ENCODE peak calls at places on chromosomes 12 and 14, in five cellular contexts. L is uterus, Y is ovary, K is body of pancreas, H is heart left ventricle. T is an unnamed sample.

GRCh38 chr12:91980345-91980744 is 165.3 kb downstream of the BTG1 start:
- DNase-seq in L (peak; percentile 26), H (no peak), K (no peak), Y (no peak), T (no peak)

GRCh38 chr12:9687228-9687627 is 17.7 kb downstream of the CLEC2D start:
- DNase-seq in L (no peak), Y (no peak), H (no peak), K (no peak), T (no peak)

GRCh38 chr12:13071305-13072280 is 27.4 kb downstream of the FAM234B start:
- DNase-seq in H (no peak), Y (no peak), L (no peak), K (no peak), T (no peak)

GRCh38 chr12:125286005-125286727 is 220.9 kb downstream of the AACS start:
- DNase-seq in Y (no peak), H (no peak), K (no peak), L (no peak), T (no peak)

GRCh38 chr14:48690349-48690748 is 895.8 kb downstream of the RPS29 start:
- DNase-seq in H (no peak), K (no peak), Y (no peak), L (no peak), T (no peak)

GRCh38 chr14:64289571-64289970 is 4.6 kb downstream of the ESR2 start:
- DNase-seq in K (no peak), L (no peak), H (no peak), Y (no peak), T (no peak)

GRCh38 chr12:26830783-26831601 is 2.0 kb downstream of the ITPR2 start:
- DNase-seq in K (peak; percentile 26), L (no peak), Y (no peak), H (no peak), T (peak; percentile 20)

GRCh38 chr14:27256805-27257204 is 659.0 kb upstream of the NOVA1 start:
- DNase-seq in K (no peak), Y (no peak), L (no peak), H (no peak), T (no peak)

GRCh38 chr14:37721976-37722659 is 126.7 kb downstream of the TTC6 start:
- DNase-seq in K (no peak), H (no peak), L (no peak), Y (no peak), T (no peak)

GRCh38 chr12:1844223-1844622 is 23.9 kb downstream of the LRTM2 start:
- DNase-seq in L (no peak), K (peak; percentile 5), H (no peak), Y (no peak), T (no peak)

GRCh38 chr12:131007031-131007793 is 53.5 kb downstream of the ADGRD1 start:
- DNase-seq in K (no peak), H (peak; percentile 86), Y (peak; percentile 71), L (peak; percentile 36), T (no peak)

GRCh38 chr14:55707365-55707804 is 127.4 kb downstream of the KTN1 start:
- DNase-seq in K (no peak), Y (no peak), H (no peak), L (no peak), T (peak; percentile 44)

GRCh38 chr12:53530920-53531319 is 23.6 kb upstream of the NPFF start:
- DNase-seq in K (no peak), Y (no peak), H (no peak), L (no peak), T (no peak)

GRCh38 chr14:97149775-97150174 is 352.6 kb downstream of the VRK1 start:
- DNase-seq in L (no peak), K (no peak), H (no peak), Y (no peak), T (no peak)

GRCh38 chr12:51953925-51954324 is 2.4 kb downstream of the ACVR1B start:
- DNase-seq in L (no peak), K (no peak), Y (no peak), H (no peak), T (no peak)

GRCh38 chr14:62800577-62800976 is 244.7 kb downstream of the KCNH5 start:
- DNase-seq in K (no peak), L (no peak), Y (no peak), H (no peak), T (no peak)

GRCh38 chr12:77940566-77940965 is 109.9 kb downstream of the NAV3 start:
- DNase-seq in H (no peak), K (no peak), L (no peak), Y (no peak), T (no peak)

DNA sequence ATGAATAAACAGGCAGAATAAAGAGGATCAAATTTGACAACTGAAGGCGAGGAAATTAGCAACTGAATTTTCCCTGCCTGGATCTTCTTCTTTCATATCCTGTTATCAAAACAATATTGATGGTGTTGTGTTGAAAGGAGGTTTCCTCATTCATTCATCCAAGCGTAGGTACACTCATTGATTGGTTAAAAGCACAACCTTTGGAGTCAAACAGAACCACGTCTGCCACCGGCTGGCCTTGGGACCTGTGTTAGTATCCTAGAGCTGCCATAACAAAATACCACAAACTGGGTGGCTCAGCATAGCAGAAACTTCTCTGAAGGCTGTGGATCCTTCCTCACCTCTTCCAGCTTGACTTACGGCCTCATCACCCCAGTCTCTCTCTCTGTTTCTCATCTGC is 268.6 kb upstream of the PWP1 start:
- DNase-seq in H (no peak), K (no peak), Y (no peak), L (no peak), T (no peak)
- TF ChIP-seq POLR2A in H (no peak), K (no peak), Y (no peak), L (no peak), T (no peak)

DNA sequence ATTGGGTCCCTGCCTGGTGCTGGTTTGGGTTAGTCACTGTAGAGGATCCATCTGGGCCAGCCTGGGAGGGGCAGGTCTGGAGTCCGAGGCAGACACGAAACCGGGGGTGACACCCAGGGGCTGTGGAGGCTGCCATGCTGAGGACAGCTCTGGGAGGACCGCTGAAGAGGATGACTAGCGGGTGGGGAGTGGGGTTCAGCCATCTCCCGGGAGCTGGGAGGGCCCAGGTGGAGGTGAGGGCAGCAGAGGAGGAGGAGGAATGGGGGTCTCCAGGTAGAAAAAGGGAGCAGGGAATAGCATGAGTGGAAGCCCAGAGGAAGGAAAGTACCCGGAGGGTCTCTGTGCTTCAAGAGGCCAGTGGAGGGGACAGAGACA is 4.0 kb upstream of the DIO3 start:
- DNase-seq in H (no peak), L (no peak), K (no peak), Y (no peak), T (no peak)
- TF ChIP-seq POLR2A in H (no peak), L (no peak), K (no peak), Y (no peak), T (no peak)

GRCh38 chr12:6165418-6165817 is 34.8 kb upstream of the CD9 start:
- DNase-seq in H (no peak), K (no peak), L (no peak), Y (no peak), T (no peak)

GRCh38 chr12:6166808-6167207 is 33.4 kb upstream of the CD9 start:
- DNase-seq in K (no peak), L (no peak), H (no peak), Y (no peak), T (no peak)

GRCh38 chr12:6169107-6169440 is 31.1 kb upstream of the CD9 start:
- DNase-seq in K (no peak), H (no peak), L (no peak), Y (peak; percentile 19), T (no peak)

GRCh38 chr12:6171409-6172015 is 28.7 kb upstream of the CD9 start:
- DNase-seq in Y (peak; percentile 45), L (peak; percentile 74), K (peak; percentile 31), H (peak; percentile 76), T (no peak)

DNA sequence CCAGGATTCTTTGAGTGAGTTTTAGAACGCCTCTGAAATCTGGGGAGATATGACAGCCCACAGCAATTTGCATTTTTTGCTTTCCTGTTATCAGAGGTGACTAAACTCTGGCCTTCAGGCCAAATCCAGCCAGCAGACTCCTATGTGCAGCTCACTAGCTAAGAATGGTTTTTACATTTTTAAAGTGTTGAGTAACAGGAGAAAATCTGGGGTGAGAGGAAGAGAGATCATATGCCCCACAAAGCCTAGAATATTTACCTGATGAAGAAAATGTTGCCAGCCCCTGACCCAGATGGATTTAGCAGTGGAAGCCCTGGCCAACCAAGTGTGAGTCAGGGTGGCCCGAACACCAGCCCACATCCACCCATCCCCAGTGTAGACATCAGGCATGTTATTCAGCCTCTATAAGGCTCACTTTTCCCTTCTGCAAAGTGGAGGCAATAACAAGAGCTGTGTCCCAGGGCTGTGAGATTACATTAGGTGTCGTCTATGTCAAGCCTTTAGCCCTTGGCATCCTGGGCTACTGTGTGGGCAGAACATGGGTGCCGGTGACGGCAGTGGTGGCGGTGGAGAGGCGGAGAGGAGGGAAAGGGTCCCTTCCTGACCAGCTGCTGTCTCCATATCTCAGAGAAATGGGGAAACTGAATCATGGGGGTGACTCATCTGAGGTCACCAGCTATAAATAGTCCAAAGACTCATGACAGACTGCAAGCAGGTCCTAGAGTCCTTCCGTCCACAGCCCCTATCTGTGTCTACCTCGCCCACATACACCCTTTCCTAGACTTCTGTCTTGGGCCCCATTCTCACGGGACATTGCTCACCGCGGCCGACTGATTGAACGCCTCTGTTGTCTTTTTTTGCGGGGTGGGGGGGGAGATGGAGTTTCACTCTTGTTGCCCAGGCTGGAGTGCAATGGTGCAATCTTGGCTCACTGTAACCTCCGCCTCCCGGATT is 32.6 kb upstream of the CD9 start:
- DNase-seq in Y (peak; percentile 32), L (peak; percentile 62), H (peak; percentile 42), K (peak; percentile 45), T (peak; percentile 73)
- TF ChIP-seq POLR2A in Y (no peak), L (no peak), H (no peak), K (peak; percentile 29), T (peak; percentile 41)

DNA sequence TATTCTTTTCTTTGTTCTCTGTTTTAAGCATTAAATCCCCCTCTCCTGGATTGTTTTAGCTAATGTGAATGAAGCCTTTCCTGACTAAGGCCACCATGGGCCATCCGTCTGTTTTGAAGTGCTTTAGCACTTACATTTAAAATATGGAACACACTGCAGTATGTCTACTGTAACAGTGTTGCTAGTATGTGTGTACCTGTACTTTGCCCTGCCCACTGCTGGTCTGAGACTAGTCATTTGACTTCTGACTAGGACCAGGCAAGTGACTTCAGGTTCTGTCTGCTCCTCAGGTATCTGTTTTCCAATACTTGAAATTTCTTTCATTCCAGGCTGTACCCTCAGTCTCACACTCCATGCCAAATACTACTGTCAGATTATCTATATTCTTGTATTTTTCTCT is 120.1 kb upstream of the TSPAN8 start:
- DNase-seq in Y (no peak), L (no peak), H (no peak), K (no peak), T (no peak)
- TF ChIP-seq POLR2A in Y (no peak), L (no peak), H (no peak), K (no peak), T (no peak)

DNA sequence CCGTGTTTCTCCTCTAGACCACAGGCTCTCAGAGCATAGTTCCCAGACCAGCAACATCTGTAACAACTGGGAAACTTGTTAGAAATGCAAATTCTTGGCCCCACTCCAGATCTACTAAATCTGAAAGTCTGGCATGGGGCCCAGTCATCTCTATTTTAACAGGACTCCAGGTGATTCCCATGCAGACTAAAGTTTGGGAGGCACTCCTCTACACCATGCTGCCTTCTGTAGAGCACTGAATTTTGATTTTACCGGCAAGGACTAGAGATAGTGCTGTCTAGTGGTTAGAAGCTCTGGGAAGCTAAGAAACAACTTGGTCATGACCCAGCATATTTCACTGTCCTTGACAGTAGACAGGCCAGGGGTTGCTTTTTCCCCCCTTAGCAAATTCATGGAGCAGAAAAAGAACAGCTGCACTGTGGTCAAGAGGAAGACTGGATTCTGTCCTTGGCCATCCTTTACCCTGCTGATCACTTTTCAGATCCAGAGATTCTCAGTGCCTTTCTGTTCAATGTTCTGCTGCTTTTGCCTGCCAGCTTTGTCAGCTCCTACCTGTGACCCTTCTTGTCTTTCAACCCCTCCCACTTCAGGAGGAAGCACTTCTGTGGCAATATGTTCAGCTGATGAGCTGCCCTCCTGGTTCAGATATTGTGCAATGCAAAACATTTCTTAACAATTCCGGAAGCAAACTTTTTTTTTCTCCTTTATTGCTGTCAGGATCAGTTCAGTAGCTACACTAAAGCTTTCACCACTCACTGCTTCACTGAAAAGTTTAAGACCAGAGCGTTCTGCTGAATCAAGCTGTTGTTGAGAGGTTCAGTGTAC is 133.8 kb upstream of the NUDT4 start:
- DNase-seq in L (peak; percentile 25), Y (no peak), H (no peak), K (peak; percentile 41), T (no peak)
- TF ChIP-seq POLR2A in L (no peak), Y (no peak), H (no peak), K (no peak), T (no peak)